ENCODE peak calls at places on chromosomes 4 and X, in five cellular contexts. Y is IMR-90, X is PC-9, Z is bronchial epithelial cell, H is NB4. F is an unnamed sample.

GRCh38 chrX:46967547-46967946 is 55.3 kb downstream of the JADE3 start:
- DNase-seq in Y (no peak), H (no peak), Z (no peak), X (no peak), F (no peak)

GRCh38 chrX:19679787-19680186 is 164.5 kb upstream of the MAP3K15 start:
- DNase-seq in X (no peak), H (no peak), Z (no peak), Y (no peak), F (no peak)

GRCh38 chr4:140049924-140050681 is 103.9 kb downstream of the MAML3 start:
- DNase-seq in Z (no peak), H (peak; percentile 50), X (no peak), Y (peak; percentile 48), F (peak; percentile 79)

GRCh38 chr4:20984011-20984836 is 284.0 kb downstream of the PACRGL start:
- DNase-seq in H (no peak), Y (no peak), Z (no peak), X (no peak), F (no peak)

GRCh38 chr4:121551271-121551670 is 145.5 kb downstream of the ANXA5 start:
- DNase-seq in X (no peak), Y (no peak), Z (peak; percentile 57), H (no peak), F (no peak)

GRCh38 chr4:108170729-108171540 is 2.2 kb upstream of the LEF1 start:
- DNase-seq in X (no peak), H (no peak), Y (no peak), Z (no peak), F (peak; percentile 57)

GRCh38 chrX:103825881-103826280 is 6.2 kb downstream of the RAB9B start:
- DNase-seq in Z (no peak), X (no peak), Y (no peak), H (no peak), F (no peak)

GRCh38 chrX:13254076-13254785 is 65.6 kb downstream of the ATXN3L start:
- DNase-seq in Y (peak; percentile 53), H (peak; percentile 88), Z (peak; percentile 63), X (peak; percentile 21), F (peak; percentile 71)

GRCh38 chr4:7770675-7771050 is 169.0 kb downstream of the AFAP1 start:
- DNase-seq in X (no peak), Z (no peak), H (no peak), Y (no peak), F (no peak)

GRCh38 chr4:33381806-33382205 is 2661.6 kb downstream of the PCDH7 start:
- DNase-seq in X (no peak), Y (no peak), H (no peak), Z (peak; percentile 75), F (no peak)